ENCODE peak calls at places on chromosome 22, in eight cellular contexts. D is GM18507, W is HEK293T, B is body of pancreas, M is right atrium auricular region, T is heart left ventricle, U is substantia nigra, J is hippocampal formation. N is an unnamed sample.

GRCh38 chr22:35098921-35099320 is 33.0 kb downstream of the ISX start:
- DNase-seq in D (no peak), W (no peak), B (no peak), M (no peak), T (no peak), U (no peak), J (no peak), N (no peak)

GRCh38 chr22:26430600-26430999 is 1.5 kb downstream of the ASPHD2 start:
- DNase-seq in D (no peak), W (no peak), B (no peak), M (no peak), T (no peak), U (no peak), J (no peak), N (no peak)

GRCh38 chr22:44102121-44102520 is 78.0 kb downstream of the PARVB start:
- DNase-seq in D (no peak), W (no peak), B (no peak), M (no peak), T (peak), U (no peak), J (no peak), N (no peak)

GRCh38 chr22:28600546-28601143 is 79.0 kb downstream of the TTC28 start:
- DNase-seq in D (no peak), W (peak), B (peak), M (no peak), T (no peak), U (no peak), J (no peak), N (peak)

GRCh38 chr22:36833073-36833472 is 16.2 kb upstream of the PVALB start:
- DNase-seq in D (no peak), W (no peak), B (no peak), M (no peak), T (no peak), U (no peak), J (no peak), N (no peak)

GRCh38 chr22:18076060-18076497 is 1.7 kb upstream of the PEX26 start:
- DNase-seq in D (no peak), W (peak), B (peak), M (peak), T (peak), U (peak), J (peak), N (peak)

GRCh38 chr22:25069758-25070461 is 117.4 kb downstream of the KIAA1671 start:
- DNase-seq in D (no peak), W (no peak), B (no peak), M (no peak), T (no peak), U (no peak), J (no peak), N (no peak)

GRCh38 chr22:42947211-42947990 is 67.5 kb downstream of the PACSIN2 start:
- DNase-seq in D (no peak), W (no peak), B (peak), M (no peak), T (peak), U (no peak), J (no peak), N (peak)

N was measured in neural progenitor cell.